ENCODE peak calls at places on chromosomes 5 and 9, in four cellular contexts. B is K562, W is HCT116, N is HepG2. D is an unnamed sample.

GRCh38 chr9:129289131-129289731 is 111.2 kb upstream of the IER5L start:
- DNase-seq in B (no peak), W (no peak), N (no peak), D (no peak)

GRCh38 chr9:121249563-121249962 is 18.4 kb upstream of the GSN start:
- DNase-seq in B (peak), W (no peak), N (no peak), D (no peak)

GRCh38 chr5:130316971-130317421 is 412.7 kb downstream of the CHSY3 start:
- DNase-seq in B (no peak), W (no peak), N (no peak), D (no peak)

GRCh38 chr9:21715408-21715807 is 87.0 kb upstream of the MTAP start:
- DNase-seq in B (no peak), W (no peak), N (no peak), D (no peak)

GRCh38 chr5:11174601-11175000 is 413.6 kb upstream of the DAP start:
- DNase-seq in B (no peak), W (no peak), N (no peak), D (no peak)

GRCh38 chr5:122311400-122311887 is 593 bp upstream of the SNCAIP start:
- DNase-seq in B (no peak), W (no peak), N (no peak), D (no peak)

GRCh38 chr9:108549184-108549583 is 306.6 kb downstream of the ACTL7B start:
- DNase-seq in B (no peak), W (no peak), N (no peak), D (no peak)

GRCh38 chr9:125593581-125593980 is 113.4 kb downstream of the MAPKAP1 start:
- DNase-seq in B (no peak), W (no peak), N (no peak), D (no peak)

GRCh38 chr5:91282210-91282609 is 100.9 kb downstream of the ARRDC3 start:
- DNase-seq in B (no peak), W (no peak), N (no peak), D (no peak)

DNA sequence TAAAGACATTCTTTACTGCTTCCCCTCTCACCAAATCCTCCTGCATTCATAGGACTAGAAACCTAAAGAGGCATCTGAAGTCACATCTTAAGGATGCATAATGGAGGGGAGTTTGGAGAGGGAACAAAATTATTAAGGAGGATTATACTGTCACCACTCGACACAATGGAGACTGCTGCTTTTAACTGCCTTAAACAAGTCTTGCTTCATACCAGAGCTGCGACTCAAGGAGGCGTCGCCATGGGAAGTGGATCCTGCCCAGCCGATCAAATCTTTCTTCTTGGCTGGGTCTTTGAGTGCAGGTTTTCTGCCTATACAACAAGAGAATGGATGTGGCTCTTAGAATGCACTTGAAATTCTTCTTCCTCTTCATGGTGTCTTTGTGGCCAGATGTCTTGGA is 66.7 kb upstream of the FOXE1 start:
- DNase-seq in B (no peak), W (peak), N (no peak), D (no peak)
- TF ChIP-seq TCF7L2 in B (no peak), W (no peak), N (no peak), D (no peak)

GRCh38 chr5:124724357-124725039 is 21.9 kb downstream of the ZNF608 start:
- DNase-seq in B (no peak), W (no peak), N (no peak), D (no peak)

GRCh38 chr5:124725622-124726258 is 20.7 kb downstream of the ZNF608 start:
- DNase-seq in B (no peak), W (no peak), N (no peak), D (no peak)

GRCh38 chr5:124728331-124729307 is 17.8 kb downstream of the ZNF608 start:
- DNase-seq in B (peak), W (no peak), N (no peak), D (no peak)

GRCh38 chr5:124726631-124727362 is 19.6 kb downstream of the ZNF608 start:
- DNase-seq in B (no peak), W (no peak), N (no peak), D (no peak)

DNA sequence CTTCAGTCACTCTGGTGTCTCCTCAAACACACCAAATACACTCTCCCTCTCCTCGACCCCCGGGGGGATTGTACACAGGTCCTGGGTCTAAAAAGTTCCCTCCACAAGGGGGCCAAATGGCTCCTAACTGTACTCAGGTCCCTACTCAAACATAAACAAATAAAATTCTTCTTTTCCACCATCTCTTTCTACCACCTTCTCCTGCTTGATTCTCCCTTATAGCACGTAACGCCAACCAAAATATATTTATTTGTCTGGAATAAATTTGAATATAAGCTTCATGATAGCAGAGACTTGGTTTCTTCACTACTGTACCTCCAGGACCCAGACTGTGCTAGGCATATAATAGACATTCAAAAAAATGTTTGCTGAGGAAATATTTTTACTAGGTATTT is 21.4 kb downstream of the ZNF608 start:
- DNase-seq in B (peak), W (no peak), N (no peak), D (no peak)
- H3K27ac ChIP-seq in B (peak), W (no peak), N (no peak), D (peak)

GRCh38 chr5:142821027-142821732 is 51.0 kb downstream of the ARHGAP26 start:
- DNase-seq in B (no peak), W (no peak), N (no peak), D (no peak)

GRCh38 chr5:142821733-142822487 is 51.7 kb downstream of the ARHGAP26 start:
- DNase-seq in B (peak), W (peak), N (peak), D (peak)

GRCh38 chr5:142824391-142824790 is 54.2 kb downstream of the ARHGAP26 start:
- DNase-seq in B (no peak), W (no peak), N (no peak), D (no peak)

GRCh38 chr5:142825378-142826089 is 55.4 kb downstream of the ARHGAP26 start:
- DNase-seq in B (peak), W (no peak), N (no peak), D (peak)

GRCh38 chr5:142823176-142823575 is 53.0 kb downstream of the ARHGAP26 start:
- DNase-seq in B (no peak), W (no peak), N (no peak), D (no peak)
- TF ChIP-seq TCF7L2 in B (no peak), W (no peak), N (no peak), D (no peak)

DNA sequence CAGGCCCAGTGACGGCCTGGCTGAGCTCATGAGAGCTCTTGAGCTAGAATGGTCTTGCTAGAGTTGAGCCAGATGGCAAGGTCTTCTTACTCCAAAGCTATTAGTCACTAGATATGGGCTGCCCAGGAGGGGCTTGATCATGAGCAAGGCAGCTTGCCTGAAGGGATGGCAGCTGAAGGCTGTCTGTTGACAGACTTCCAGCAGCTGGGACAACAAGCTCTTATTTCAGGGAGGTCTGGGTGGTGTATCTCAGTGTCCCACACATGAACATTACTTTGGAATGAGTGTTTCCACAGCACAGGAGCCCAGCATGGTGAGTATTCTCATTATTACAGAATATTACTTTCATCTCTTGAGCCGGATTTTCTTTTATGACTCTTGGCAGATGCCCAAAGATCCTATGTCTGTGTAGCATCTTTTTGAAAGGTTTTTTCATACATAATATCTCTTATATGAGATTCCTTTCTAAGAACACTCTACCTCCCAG is 414.1 kb downstream of the ARHGEF28 start:
- DNase-seq in B (no peak), W (no peak), N (no peak), D (no peak)
- H3K27ac ChIP-seq in B (no peak), W (no peak), N (no peak), D (no peak)

GRCh38 chr9:81682797-81683196 is 6.5 kb downstream of the TLE1 start:
- DNase-seq in B (no peak), W (no peak), N (no peak), D (no peak)
- TF ChIP-seq TCF7L2 in B (no peak), W (no peak), N (no peak), D (no peak)

GRCh38 chr9:127198587-127198986 is 66.0 kb upstream of the GARNL3 start:
- DNase-seq in B (no peak), W (no peak), N (no peak), D (no peak)
- H3K27ac ChIP-seq in B (no peak), W (no peak), N (no peak), D (no peak)

GRCh38 chr9:84589514-84589913 is 80.0 kb upstream of the NTRK2 start:
- DNase-seq in B (no peak), W (no peak), N (no peak), D (no peak)

GRCh38 chr9:84583866-84584265 is 85.7 kb upstream of the NTRK2 start:
- DNase-seq in B (no peak), W (no peak), N (no peak), D (no peak)
- TF ChIP-seq TCF7L2 in B (no peak), W (no peak), N (no peak), D (no peak)

GRCh38 chr5:150738862-150739261 is 20.0 kb downstream of the DCTN4 start:
- DNase-seq in B (no peak), W (no peak), N (no peak), D (no peak)
- H3K27ac ChIP-seq in B (no peak), W (no peak), N (no peak), D (no peak)

DNA sequence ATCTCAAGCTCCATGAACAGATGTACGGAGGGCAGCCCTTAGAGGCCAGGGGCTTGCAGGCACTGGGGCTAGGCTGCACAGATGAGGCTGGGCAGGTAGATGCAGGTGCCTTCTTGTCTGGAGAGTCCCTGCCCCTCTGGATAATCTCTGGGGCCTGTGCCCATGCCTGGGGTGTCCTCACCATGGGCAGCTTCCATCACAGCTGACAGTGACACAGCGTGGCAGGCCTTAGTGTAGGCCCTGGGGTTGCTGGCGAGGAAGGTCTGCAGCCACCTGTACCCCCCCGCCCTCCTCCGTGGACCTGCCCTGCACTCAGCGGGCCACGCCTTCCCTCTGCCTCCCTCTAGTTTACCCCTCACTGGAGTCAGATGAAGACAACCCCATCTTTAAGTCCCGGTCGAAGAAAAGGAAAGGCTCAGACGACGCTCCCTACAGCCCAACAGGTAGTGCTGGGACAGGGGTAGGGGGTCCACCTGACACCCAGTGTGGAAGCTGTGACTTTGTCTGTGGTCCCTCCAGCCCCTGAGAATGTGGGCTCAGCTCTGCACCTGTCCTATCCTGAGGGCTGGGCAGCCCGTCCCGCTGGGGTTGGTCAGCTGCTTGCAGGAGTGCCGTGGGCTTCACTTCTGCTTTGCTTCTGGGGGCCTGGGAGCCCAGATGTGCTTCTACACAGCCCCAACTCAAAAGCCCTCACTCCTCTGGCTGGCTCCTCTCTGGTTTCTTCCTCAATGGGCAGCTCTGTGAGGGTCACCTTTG is 98.4 kb downstream of the PHF2 start:
- DNase-seq in B (no peak), W (no peak), N (no peak), D (no peak)
- TF ChIP-seq TCF7L2 in B (no peak), W (no peak), N (no peak), D (no peak)

DNA sequence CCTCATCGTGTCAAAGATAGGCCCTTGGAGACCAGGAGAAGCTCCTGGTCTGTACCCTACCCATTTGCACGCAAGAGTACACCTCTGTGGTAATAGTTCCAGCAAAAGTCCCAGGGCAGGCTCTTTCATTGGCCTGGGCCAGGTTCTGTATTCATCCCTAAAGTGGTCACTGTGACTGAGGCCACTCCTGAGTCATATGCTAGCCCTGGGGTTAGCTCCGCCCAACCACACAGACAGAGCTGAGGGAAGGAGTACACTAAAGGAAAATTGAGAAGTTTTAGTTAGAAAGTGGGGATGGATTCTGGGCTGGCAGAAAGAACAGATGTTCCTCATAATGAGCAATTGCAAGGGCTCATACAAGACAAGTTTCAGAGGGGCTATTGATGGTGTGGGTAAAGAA is 206.7 kb downstream of the ARHGAP26 start:
- DNase-seq in B (no peak), W (no peak), N (no peak), D (no peak)
- H3K27ac ChIP-seq in B (no peak), W (peak), N (no peak), D (no peak)

D was measured in Panc1.